ENCODE peak calls at places on chromosomes 16 and 17, in four cellular contexts. T is AG10803, W is AG08395, V is AG20443. A is an unnamed sample.

GRCh38 chr16:23296994-23297393 is 5.1 kb upstream of the SCNN1B start:
- DNase-seq in V (no peak), W (no peak), T (no peak), A (no peak)

GRCh38 chr16:19522369-19523159 is 666 bp upstream of the GDE1 start:
- DNase-seq in T (no peak), W (no peak), V (no peak), A (no peak)

GRCh38 chr16:17358846-17359245 is 111.9 kb downstream of the XYLT1 start:
- DNase-seq in W (no peak), V (peak), T (no peak), A (peak)

GRCh38 chr17:71986886-71987285 is 133.9 kb upstream of the SOX9 start:
- DNase-seq in V (no peak), W (no peak), T (no peak), A (no peak)

GRCh38 chr17:40610359-40610758 is 37.3 kb downstream of the SMARCE1 start:
- DNase-seq in V (no peak), T (no peak), W (no peak), A (no peak)

GRCh38 chr17:78995761-78996451 is 13.7 kb downstream of the CANT1 start:
- DNase-seq in W (no peak), T (no peak), V (no peak), A (no peak)

GRCh38 chr16:24041834-24042631 is 206.2 kb downstream of the PRKCB start:
- DNase-seq in W (peak), V (peak), T (peak), A (peak)

GRCh38 chr17:75856062-75856681 is 1.0 kb upstream of the WBP2 start:
- DNase-seq in V (no peak), W (no peak), T (no peak), A (no peak)

GRCh38 chr17:60065867-60066266 is 12.9 kb downstream of the HEATR6 start:
- DNase-seq in W (no peak), V (no peak), T (no peak), A (no peak)

GRCh38 chr16:31488630-31489564 is 6.0 kb downstream of the SLC5A2 start:
- DNase-seq in W (no peak), V (no peak), T (no peak), A (no peak)

GRCh38 chr17:20145567-20145966 is 136.4 kb downstream of the SPECC1 start:
- DNase-seq in V (no peak), T (no peak), W (no peak), A (no peak)